ENCODE peak calls at places on chromosome 3, in six cellular contexts. One of them, this sample, is unnamed.

GRCh38 chr3:81761904-81762565 is 590 bp upstream of the GBE1 start:
- DNase-seq in KG1: no peak
- DNase-seq in T-helper 2 cell: no peak
- DNase-seq in RPMI8226: no peak
- DNase-seq in prostate gland: no peak
- DNase-seq in SJSA1: no peak
- DNase-seq in this sample: no peak

GRCh38 chr3:55189359-55189801 is 261.5 kb upstream of the LRTM1 start:
- DNase-seq in prostate gland: no peak
- DNase-seq in T-helper 2 cell: no peak
- DNase-seq in RPMI8226: no peak
- DNase-seq in KG1: no peak
- DNase-seq in SJSA1: peak
- DNase-seq in this sample: no peak

GRCh38 chr3:53195066-53195450 is 34.0 kb downstream of the PRKCD start:
- DNase-seq in RPMI8226: no peak
- DNase-seq in SJSA1: no peak
- DNase-seq in KG1: no peak
- DNase-seq in prostate gland: no peak
- DNase-seq in T-helper 2 cell: no peak
- DNase-seq in this sample: no peak

GRCh38 chr3:138862531-138862923 is 27.8 kb upstream of the PIK3CB start:
- DNase-seq in prostate gland: no peak
- DNase-seq in KG1: no peak
- DNase-seq in SJSA1: no peak
- DNase-seq in T-helper 2 cell: no peak
- DNase-seq in RPMI8226: peak
- DNase-seq in this sample: peak

GRCh38 chr3:35739181-35739809 is 100.0 kb downstream of the ARPP21 start:
- DNase-seq in T-helper 2 cell: no peak
- DNase-seq in SJSA1: no peak
- DNase-seq in prostate gland: no peak
- DNase-seq in RPMI8226: no peak
- DNase-seq in KG1: no peak
- DNase-seq in this sample: no peak

GRCh38 chr3:54970895-54971294 is 43.0 kb upstream of the LRTM1 start:
- DNase-seq in T-helper 2 cell: no peak
- DNase-seq in SJSA1: no peak
- DNase-seq in KG1: no peak
- DNase-seq in prostate gland: no peak
- DNase-seq in RPMI8226: no peak
- DNase-seq in this sample: no peak

GRCh38 chr3:14770591-14770990 is 48.2 kb upstream of the FGD5 start:
- DNase-seq in RPMI8226: no peak
- DNase-seq in T-helper 2 cell: no peak
- DNase-seq in KG1: no peak
- DNase-seq in prostate gland: no peak
- DNase-seq in SJSA1: no peak
- DNase-seq in this sample: no peak

GRCh38 chr3:54902286-54902685 is 25.6 kb downstream of the LRTM1 start:
- DNase-seq in T-helper 2 cell: no peak
- DNase-seq in prostate gland: no peak
- DNase-seq in KG1: no peak
- DNase-seq in RPMI8226: no peak
- DNase-seq in SJSA1: no peak
- DNase-seq in this sample: no peak

GRCh38 chr3:54045416-54045815 is 76.9 kb upstream of the CACNA2D3 start:
- DNase-seq in SJSA1: no peak
- DNase-seq in KG1: no peak
- DNase-seq in RPMI8226: no peak
- DNase-seq in T-helper 2 cell: no peak
- DNase-seq in prostate gland: no peak
- DNase-seq in this sample: peak

GRCh38 chr3:133821767-133822638 is 16.4 kb downstream of the SRPRB start:
- DNase-seq in SJSA1: peak
- DNase-seq in prostate gland: no peak
- DNase-seq in T-helper 2 cell: no peak
- DNase-seq in KG1: no peak
- DNase-seq in RPMI8226: peak
- DNase-seq in this sample: peak

GRCh38 chr3:9231006-9231405 is 18.4 kb downstream of the SRGAP3 start:
- DNase-seq in KG1: no peak
- DNase-seq in RPMI8226: no peak
- DNase-seq in prostate gland: no peak
- DNase-seq in SJSA1: no peak
- DNase-seq in T-helper 2 cell: no peak
- DNase-seq in this sample: no peak

GRCh38 chr3:73432021-73432722 is 192.6 kb downstream of the PDZRN3 start:
- DNase-seq in KG1: peak
- DNase-seq in RPMI8226: peak
- DNase-seq in SJSA1: no peak
- DNase-seq in prostate gland: no peak
- DNase-seq in T-helper 2 cell: peak
- DNase-seq in this sample: peak

GRCh38 chr3:134896696-134897095 is 101.6 kb downstream of the EPHB1 start:
- DNase-seq in T-helper 2 cell: no peak
- DNase-seq in SJSA1: no peak
- DNase-seq in KG1: no peak
- DNase-seq in RPMI8226: no peak
- DNase-seq in prostate gland: no peak
- DNase-seq in this sample: no peak

GRCh38 chr3:138496436-138496835 is 62.0 kb downstream of the ESYT3 start:
- DNase-seq in T-helper 2 cell: no peak
- DNase-seq in RPMI8226: no peak
- DNase-seq in SJSA1: no peak
- DNase-seq in prostate gland: no peak
- DNase-seq in KG1: no peak
- DNase-seq in this sample: no peak

GRCh38 chr3:57659810-57660439 is 33.0 kb downstream of the DENND6A start:
- DNase-seq in prostate gland: no peak
- DNase-seq in SJSA1: no peak
- DNase-seq in T-helper 2 cell: no peak
- DNase-seq in KG1: no peak
- DNase-seq in RPMI8226: no peak
- DNase-seq in this sample: no peak

GRCh38 chr3:194517333-194517732 is 30.5 kb upstream of the ATP13A3 start:
- DNase-seq in KG1: no peak
- DNase-seq in prostate gland: no peak
- DNase-seq in T-helper 2 cell: no peak
- DNase-seq in RPMI8226: no peak
- DNase-seq in SJSA1: no peak
- DNase-seq in this sample: no peak

GRCh38 chr3:172244011-172244410 is 204.2 kb downstream of the GHSR start:
- DNase-seq in KG1: no peak
- DNase-seq in RPMI8226: no peak
- DNase-seq in SJSA1: no peak
- DNase-seq in prostate gland: no peak
- DNase-seq in T-helper 2 cell: no peak
- DNase-seq in this sample: no peak

GRCh38 chr3:191336833-191337232 is 6.5 kb upstream of the UTS2B start:
- DNase-seq in RPMI8226: no peak
- DNase-seq in T-helper 2 cell: peak
- DNase-seq in prostate gland: no peak
- DNase-seq in SJSA1: no peak
- DNase-seq in KG1: no peak
- DNase-seq in this sample: no peak

GRCh38 chr3:6250167-6250566 is 610.7 kb upstream of the GRM7 start:
- DNase-seq in prostate gland: no peak
- DNase-seq in RPMI8226: peak
- DNase-seq in KG1: no peak
- DNase-seq in SJSA1: no peak
- DNase-seq in T-helper 2 cell: no peak
- DNase-seq in this sample: no peak

GRCh38 chr3:16477501-16477900 is 36.0 kb downstream of the RFTN1 start:
- DNase-seq in SJSA1: peak
- DNase-seq in prostate gland: no peak
- DNase-seq in RPMI8226: no peak
- DNase-seq in T-helper 2 cell: no peak
- DNase-seq in KG1: no peak
- DNase-seq in this sample: no peak

GRCh38 chr3:140007946-140008692 is 73.1 kb downstream of the CLSTN2 start:
- DNase-seq in RPMI8226: no peak
- DNase-seq in prostate gland: no peak
- DNase-seq in KG1: no peak
- DNase-seq in T-helper 2 cell: no peak
- DNase-seq in SJSA1: no peak
- DNase-seq in this sample: no peak

GRCh38 chr3:19595884-19596283 is 338.1 kb downstream of the EFHB start:
- DNase-seq in RPMI8226: no peak
- DNase-seq in T-helper 2 cell: no peak
- DNase-seq in SJSA1: no peak
- DNase-seq in prostate gland: no peak
- DNase-seq in KG1: no peak
- DNase-seq in this sample: no peak

GRCh38 chr3:48140284-48140683 is 47.9 kb downstream of the CDC25A start:
- DNase-seq in prostate gland: no peak
- DNase-seq in KG1: no peak
- DNase-seq in RPMI8226: no peak
- DNase-seq in SJSA1: no peak
- DNase-seq in T-helper 2 cell: no peak
- DNase-seq in this sample: no peak

GRCh38 chr3:105619651-105620050 is 249.2 kb downstream of the CBLB start:
- DNase-seq in RPMI8226: no peak
- DNase-seq in T-helper 2 cell: no peak
- DNase-seq in KG1: no peak
- DNase-seq in SJSA1: no peak
- DNase-seq in prostate gland: no peak
- DNase-seq in this sample: no peak

GRCh38 chr3:128011140-128011539 is 41.1 kb upstream of the SEC61A1 start:
- DNase-seq in prostate gland: peak
- DNase-seq in T-helper 2 cell: peak
- DNase-seq in SJSA1: no peak
- DNase-seq in RPMI8226: peak
- DNase-seq in KG1: no peak
- DNase-seq in this sample: peak

GRCh38 chr3:12351145-12351544 is 62.3 kb downstream of the PPARG start:
- DNase-seq in KG1: no peak
- DNase-seq in RPMI8226: no peak
- DNase-seq in prostate gland: no peak
- DNase-seq in T-helper 2 cell: no peak
- DNase-seq in SJSA1: no peak
- DNase-seq in this sample: peak

GRCh38 chr3:126554560-126555525 is 3.9 kb downstream of the C3orf22 start:
- DNase-seq in SJSA1: peak
- DNase-seq in RPMI8226: no peak
- DNase-seq in KG1: no peak
- DNase-seq in T-helper 2 cell: no peak
- DNase-seq in prostate gland: no peak
- DNase-seq in this sample: no peak

This sample was measured in body of pancreas.